ENCODE peak calls at places on chromosomes 6 and 20, in nine cellular contexts. C, X, B, I, J, D, Y, M and P are unnamed samples.
A peak's percentile ranks its signal among the peaks of the same experiment; 100 is the strongest.

GRCh38 chr20:24934101-24934661 is 14.9 kb upstream of the CST7 start:
- DNase-seq in C (peak; percentile 25), X (no peak), B (no peak), I (peak; percentile 54), J (no peak), D (no peak), Y (no peak), M (no peak), P (no peak)

GRCh38 chr6:148242180-148242579 is 100.5 kb upstream of the SASH1 start:
- DNase-seq in C (no peak), X (no peak), B (no peak), I (no peak), J (no peak), D (no peak), Y (no peak), M (peak; percentile 66), P (peak; percentile 26)

GRCh38 chr6:134634952-134635351 is 314.9 kb downstream of the ALDH8A1 start:
- DNase-seq in C (no peak), X (no peak), B (no peak), I (no peak), J (no peak), D (no peak), Y (no peak), M (no peak), P (no peak)

GRCh38 chr20:44471481-44471882 is 4.2 kb upstream of the TTPAL start:
- DNase-seq in C (no peak), X (no peak), B (peak; percentile 35), I (no peak), J (no peak), D (no peak), Y (no peak), M (no peak), P (no peak)

GRCh38 chr6:41970436-41970846 is 28.8 kb upstream of the CCND3 start:
- DNase-seq in C (peak; percentile 77), X (peak; percentile 31), B (peak; percentile 65), I (no peak), J (no peak), D (no peak), Y (no peak), M (no peak), P (no peak)

GRCh38 chr6:42316390-42316970 is 98.8 kb upstream of the MRPS10 start:
- DNase-seq in C (peak; percentile 54), X (peak; percentile 46), B (peak; percentile 66), I (no peak), J (no peak), D (no peak), Y (no peak), M (no peak), P (no peak)

GRCh38 chr20:41411458-41411857 is 44.8 kb upstream of the EMILIN3 start:
- DNase-seq in C (no peak), X (no peak), B (peak; percentile 17), I (peak; percentile 79), J (no peak), D (no peak), Y (no peak), M (no peak), P (no peak)

GRCh38 chr6:119090256-119090655 is 11.8 kb upstream of the FAM184A start:
- DNase-seq in C (no peak), X (no peak), B (no peak), I (no peak), J (no peak), D (no peak), Y (no peak), M (peak; percentile 24), P (no peak)

GRCh38 chr6:30589754-30590358 is 18.6 kb downstream of the ABCF1 start:
- DNase-seq in C (no peak), X (no peak), B (no peak), I (no peak), J (no peak), D (no peak), Y (no peak), M (no peak), P (no peak)

GRCh38 chr6:135675862-135676261 is 175.6 kb upstream of the PDE7B start:
- DNase-seq in C (no peak), X (no peak), B (peak; percentile 59), I (peak; percentile 52), J (no peak), D (peak; percentile 30), Y (no peak), M (no peak), P (no peak)

GRCh38 chr6:113936093-113936934 is 34.6 kb downstream of the HDAC2 start:
- DNase-seq in C (no peak), X (no peak), B (peak; percentile 54), I (peak; percentile 45), J (no peak), D (peak; percentile 15), Y (no peak), M (no peak), P (peak; percentile 6)

GRCh38 chr20:48722737-48723191 is 105.0 kb downstream of the PREX1 start:
- DNase-seq in C (no peak), X (no peak), B (peak; percentile 29), I (no peak), J (peak; percentile 25), D (no peak), Y (peak; percentile 74), M (no peak), P (peak; percentile 32)

GRCh38 chr20:38997622-38998021 is 35.5 kb downstream of the DHX35 start:
- DNase-seq in C (no peak), X (no peak), B (no peak), I (no peak), J (no peak), D (no peak), Y (no peak), M (no peak), P (no peak)

GRCh38 chr6:44298055-44298803 is 14.9 kb downstream of the AARS2 start:
- DNase-seq in C (no peak), X (no peak), B (peak; percentile 20), I (no peak), J (no peak), D (no peak), Y (no peak), M (no peak), P (no peak)

GRCh38 chr6:43723737-43724295 is 36.2 kb upstream of the MRPS18A start:
- DNase-seq in C (peak; percentile 88), X (peak; percentile 84), B (peak; percentile 74), I (peak; percentile 69), J (peak; percentile 71), D (peak; percentile 47), Y (peak; percentile 89), M (no peak), P (peak; percentile 84)

GRCh38 chr6:88650029-88650619 is 313.3 kb downstream of the RNGTT start:
- DNase-seq in C (no peak), X (no peak), B (no peak), I (peak; percentile 83), J (no peak), D (no peak), Y (no peak), M (no peak), P (no peak)

GRCh38 chr20:12153616-12154015 is 235.9 kb downstream of the BTBD3 start:
- DNase-seq in C (no peak), X (no peak), B (no peak), I (no peak), J (no peak), D (no peak), Y (no peak), M (no peak), P (no peak)

GRCh38 chr6:170032706-170033309 is 258.1 kb downstream of the DLL1 start:
- DNase-seq in C (no peak), X (no peak), B (no peak), I (no peak), J (no peak), D (no peak), Y (peak; percentile 7), M (no peak), P (no peak)

GRCh38 chr6:146542881-146543210 is 787 bp upstream of the RAB32 start:
- DNase-seq in C (no peak), X (no peak), B (no peak), I (no peak), J (no peak), D (no peak), Y (no peak), M (no peak), P (no peak)

GRCh38 chr20:33861458-33861857 is 50.3 kb downstream of the CHMP4B start:
- DNase-seq in C (no peak), X (no peak), B (no peak), I (no peak), J (no peak), D (no peak), Y (no peak), M (no peak), P (no peak)
- H3K27ac ChIP-seq in C (no peak overlapping the region), X (no peak overlapping the region), B (no peak overlapping the region), I (no peak overlapping the region), J (no peak overlapping the region), D (no peak overlapping the region), Y (no peak overlapping the region), M (no peak overlapping the region), P (no peak overlapping the region)

GRCh38 chr6:54308677-54309315 is 555 bp downstream of the TINAG start:
- DNase-seq in C (no peak), X (no peak), B (no peak), I (no peak), J (no peak), D (no peak), Y (no peak), M (no peak), P (no peak)
- H3K4me3 ChIP-seq in C (no peak overlapping the region), X (no peak overlapping the region), B (no peak overlapping the region), I (no peak overlapping the region), J (no peak overlapping the region), D (no peak overlapping the region), Y (no peak overlapping the region), M (no peak overlapping the region), P (no peak overlapping the region)

DNA sequence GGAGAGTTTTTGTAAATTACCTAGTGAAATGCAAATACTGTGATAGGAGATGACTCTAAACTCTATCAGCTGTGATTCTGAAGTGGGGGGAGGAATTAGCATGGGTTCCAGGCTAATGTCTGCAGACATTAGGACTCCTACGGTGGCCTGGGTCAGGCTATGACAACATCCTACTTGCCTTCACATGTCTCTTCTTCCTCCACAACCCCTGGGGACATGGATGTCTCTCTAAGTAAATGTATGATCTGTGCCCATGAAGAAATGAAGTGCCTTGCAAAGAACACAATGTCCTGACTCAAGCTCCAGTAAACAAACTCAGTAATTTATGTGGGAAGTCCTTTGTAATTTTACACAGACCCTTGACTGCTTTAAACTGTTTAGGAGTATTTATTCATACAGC is 165.8 kb upstream of the EEF1E1 start:
- DNase-seq in C (no peak), X (no peak), B (no peak), I (no peak), J (no peak), D (no peak), Y (no peak), M (no peak), P (no peak)
- H3K27ac ChIP-seq in C (no peak overlapping the region), X (no peak overlapping the region), B (no peak overlapping the region), I (no peak overlapping the region), J (no peak overlapping the region), D (no peak overlapping the region), Y (no peak overlapping the region), M (no peak overlapping the region), P (no peak overlapping the region)

GRCh38 chr6:652865-653264 is 4.0 kb downstream of the HUS1B start:
- DNase-seq in C (no peak), X (no peak), B (no peak), I (no peak), J (no peak), D (no peak), Y (no peak), M (no peak), P (no peak)
- H3K4me3 ChIP-seq in C (no peak overlapping the region), X (no peak overlapping the region), B (no peak overlapping the region), I (no peak overlapping the region), J (no peak overlapping the region), D (no peak overlapping the region), Y (no peak overlapping the region), M (no peak overlapping the region), P (no peak overlapping the region)

GRCh38 chr20:57214427-57214826 is 52.0 kb downstream of the BMP7 start:
- DNase-seq in C (no peak), X (no peak), B (no peak), I (no peak), J (no peak), D (no peak), Y (no peak), M (no peak), P (no peak)
- H3K27ac ChIP-seq in C (no peak overlapping the region), X (no peak overlapping the region), B (no peak overlapping the region), I (no peak overlapping the region), J (no peak overlapping the region), D (no peak overlapping the region), Y (no peak overlapping the region), M (no peak overlapping the region), P (no peak overlapping the region)